ENCODE peak calls at places on chromosomes 16 and 17, in ten cellular contexts. One of them, this sample, is unnamed.

GRCh38 chr17:5024604-5025003 is 10.6 kb downstream of the SLC52A1 start:
- DNase-seq in hepatocyte: no peak
- DNase-seq in AG04450: no peak
- DNase-seq in CD4-positive, alpha-beta T cell: no peak
- DNase-seq in naive thymus-derived CD4-positive, alpha-beta T cell: no peak
- DNase-seq in heart right ventricle: no peak
- DNase-seq in psoas muscle: no peak
- DNase-seq in gastrocnemius medialis: no peak
- DNase-seq in IMR-90: no peak
- DNase-seq in neural progenitor cell: no peak
- DNase-seq in this sample: no peak

GRCh38 chr16:19886061-19886792 is 1.6 kb upstream of the GPRC5B start:
- DNase-seq in heart right ventricle: peak
- DNase-seq in CD4-positive, alpha-beta T cell: peak
- DNase-seq in hepatocyte: peak
- DNase-seq in naive thymus-derived CD4-positive, alpha-beta T cell: peak
- DNase-seq in IMR-90: peak
- DNase-seq in AG04450: peak
- DNase-seq in neural progenitor cell: peak
- DNase-seq in psoas muscle: peak
- DNase-seq in gastrocnemius medialis: peak
- DNase-seq in this sample: no peak

GRCh38 chr17:81340606-81341346 is 45.7 kb upstream of the SLC38A10 start:
- DNase-seq in psoas muscle: no peak
- DNase-seq in AG04450: no peak
- DNase-seq in gastrocnemius medialis: peak
- DNase-seq in neural progenitor cell: no peak
- DNase-seq in hepatocyte: peak
- DNase-seq in heart right ventricle: peak
- DNase-seq in CD4-positive, alpha-beta T cell: no peak
- DNase-seq in IMR-90: no peak
- DNase-seq in naive thymus-derived CD4-positive, alpha-beta T cell: no peak
- DNase-seq in this sample: no peak

GRCh38 chr16:84511821-84512220 is 7.4 kb upstream of the MEAK7 start:
- DNase-seq in psoas muscle: peak
- DNase-seq in AG04450: no peak
- DNase-seq in gastrocnemius medialis: no peak
- DNase-seq in IMR-90: no peak
- DNase-seq in hepatocyte: no peak
- DNase-seq in naive thymus-derived CD4-positive, alpha-beta T cell: no peak
- DNase-seq in heart right ventricle: no peak
- DNase-seq in neural progenitor cell: no peak
- DNase-seq in CD4-positive, alpha-beta T cell: no peak
- DNase-seq in this sample: no peak

GRCh38 chr16:79601978-79602609 is 1.6 kb upstream of the MAF start:
- DNase-seq in gastrocnemius medialis: peak
- DNase-seq in AG04450: peak
- DNase-seq in heart right ventricle: peak
- DNase-seq in neural progenitor cell: peak
- DNase-seq in psoas muscle: peak
- DNase-seq in naive thymus-derived CD4-positive, alpha-beta T cell: peak
- DNase-seq in hepatocyte: peak
- DNase-seq in CD4-positive, alpha-beta T cell: peak
- DNase-seq in IMR-90: peak
- DNase-seq in this sample: no peak

GRCh38 chr17:72976971-72977767 is 115.3 kb downstream of the SLC39A11 start:
- DNase-seq in naive thymus-derived CD4-positive, alpha-beta T cell: no peak
- DNase-seq in neural progenitor cell: no peak
- DNase-seq in CD4-positive, alpha-beta T cell: no peak
- DNase-seq in heart right ventricle: peak
- DNase-seq in IMR-90: peak
- DNase-seq in AG04450: peak
- DNase-seq in gastrocnemius medialis: peak
- DNase-seq in hepatocyte: peak
- DNase-seq in psoas muscle: peak
- DNase-seq in this sample: no peak

GRCh38 chr16:4404247-4404966 is 12.0 kb downstream of the CORO7 start:
- DNase-seq in heart right ventricle: no peak
- DNase-seq in neural progenitor cell: peak
- DNase-seq in AG04450: no peak
- DNase-seq in IMR-90: no peak
- DNase-seq in hepatocyte: peak
- DNase-seq in psoas muscle: peak
- DNase-seq in CD4-positive, alpha-beta T cell: peak
- DNase-seq in naive thymus-derived CD4-positive, alpha-beta T cell: peak
- DNase-seq in gastrocnemius medialis: no peak
- DNase-seq in this sample: no peak

GRCh38 chr16:8959921-8960787 is 3.6 kb downstream of the USP7 start:
- DNase-seq in CD4-positive, alpha-beta T cell: no peak
- DNase-seq in naive thymus-derived CD4-positive, alpha-beta T cell: no peak
- DNase-seq in heart right ventricle: no peak
- DNase-seq in gastrocnemius medialis: no peak
- DNase-seq in neural progenitor cell: peak
- DNase-seq in AG04450: no peak
- DNase-seq in IMR-90: peak
- DNase-seq in psoas muscle: no peak
- DNase-seq in hepatocyte: no peak
- DNase-seq in this sample: no peak

GRCh38 chr16:55393976-55394375 is 70.0 kb downstream of the IRX6 start:
- DNase-seq in AG04450: no peak
- DNase-seq in hepatocyte: no peak
- DNase-seq in naive thymus-derived CD4-positive, alpha-beta T cell: no peak
- DNase-seq in psoas muscle: no peak
- DNase-seq in gastrocnemius medialis: no peak
- DNase-seq in heart right ventricle: no peak
- DNase-seq in IMR-90: no peak
- DNase-seq in CD4-positive, alpha-beta T cell: no peak
- DNase-seq in neural progenitor cell: no peak
- DNase-seq in this sample: no peak

GRCh38 chr17:27457405-27457730 is 1.1 kb downstream of the KSR1 start:
- DNase-seq in AG04450: no peak
- DNase-seq in neural progenitor cell: no peak
- DNase-seq in IMR-90: no peak
- DNase-seq in naive thymus-derived CD4-positive, alpha-beta T cell: no peak
- DNase-seq in gastrocnemius medialis: no peak
- DNase-seq in CD4-positive, alpha-beta T cell: no peak
- DNase-seq in heart right ventricle: no peak
- DNase-seq in hepatocyte: no peak
- DNase-seq in psoas muscle: no peak
- DNase-seq in this sample: no peak

DNA sequence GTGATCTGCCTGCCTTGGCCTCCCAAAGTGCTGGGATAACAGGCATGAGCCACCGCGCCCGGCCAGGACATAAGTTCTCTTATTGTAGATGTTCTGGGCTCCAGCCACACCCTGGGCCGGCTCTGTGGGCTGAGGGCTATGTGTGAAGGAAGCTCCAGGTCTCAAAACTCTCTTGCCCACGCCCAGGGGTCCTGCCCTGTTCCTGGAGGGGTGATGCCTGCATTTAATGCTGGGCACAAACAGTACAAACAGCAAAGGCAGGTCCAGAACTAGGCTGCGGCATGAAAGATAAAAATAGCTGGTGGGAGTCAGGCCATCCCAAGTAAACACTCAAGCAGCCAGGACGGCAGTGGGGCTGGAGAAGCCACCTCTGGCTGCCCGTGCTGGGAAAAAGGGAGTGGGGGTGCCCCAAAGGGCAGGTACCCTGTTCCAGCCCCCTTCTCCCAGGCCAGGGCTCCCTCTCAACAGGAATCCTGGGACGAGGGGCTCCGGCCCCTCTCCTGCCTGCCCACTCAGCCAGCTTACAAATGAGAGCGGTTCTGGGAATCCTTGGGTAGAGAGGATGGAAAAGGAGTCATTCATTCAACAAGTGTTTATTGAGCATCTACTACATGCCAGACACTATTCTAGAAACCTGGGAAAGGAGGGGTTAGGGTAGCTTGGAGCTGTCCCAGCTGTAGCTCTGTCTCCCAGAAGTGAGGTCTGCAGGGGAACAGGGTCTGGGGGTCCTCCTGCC is 4.6 kb downstream of the TRIM47 start:
- DNase-seq in IMR-90: no peak
- DNase-seq in psoas muscle: no peak
- DNase-seq in AG04450: no peak
- DNase-seq in gastrocnemius medialis: no peak
- DNase-seq in neural progenitor cell: no peak
- DNase-seq in heart right ventricle: no peak
- DNase-seq in CD4-positive, alpha-beta T cell: no peak
- DNase-seq in naive thymus-derived CD4-positive, alpha-beta T cell: no peak
- DNase-seq in hepatocyte: no peak
- DNase-seq in this sample: no peak
- H3K27ac ChIP-seq in IMR-90: no peak
- H3K27ac ChIP-seq in psoas muscle: peak
- H3K27ac ChIP-seq in AG04450: no peak
- H3K27ac ChIP-seq in gastrocnemius medialis: peak
- H3K27ac ChIP-seq in neural progenitor cell: no peak
- H3K27ac ChIP-seq in heart right ventricle: peak
- H3K27ac ChIP-seq in CD4-positive, alpha-beta T cell: peak
- H3K27ac ChIP-seq in naive thymus-derived CD4-positive, alpha-beta T cell: no peak
- H3K27ac ChIP-seq in hepatocyte: peak
- H3K27ac ChIP-seq in this sample: peak

DNA sequence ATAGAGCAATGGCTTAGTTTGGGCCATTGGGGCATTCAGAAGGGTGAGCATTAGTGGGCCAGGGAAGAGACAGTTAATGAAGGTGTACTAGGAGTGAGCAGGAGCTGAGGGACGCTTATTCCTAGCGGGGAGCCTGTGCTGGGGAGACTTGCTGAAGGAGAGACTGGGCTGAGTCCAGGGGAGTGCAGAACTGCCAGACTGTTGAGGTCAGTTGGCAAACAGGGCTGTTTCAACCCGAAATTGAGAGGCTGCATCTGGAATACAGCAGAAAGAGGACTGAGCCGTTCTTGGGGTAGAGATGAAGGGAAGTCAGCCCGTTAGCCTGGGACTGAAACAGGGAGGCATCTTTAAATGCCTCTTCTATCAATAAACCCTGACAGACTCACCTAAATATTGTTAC is 33.2 kb downstream of the MAP2K6 start:
- DNase-seq in heart right ventricle: peak
- DNase-seq in psoas muscle: peak
- DNase-seq in CD4-positive, alpha-beta T cell: no peak
- DNase-seq in gastrocnemius medialis: no peak
- DNase-seq in neural progenitor cell: no peak
- DNase-seq in IMR-90: no peak
- DNase-seq in naive thymus-derived CD4-positive, alpha-beta T cell: no peak
- DNase-seq in hepatocyte: no peak
- DNase-seq in AG04450: no peak
- DNase-seq in this sample: no peak
- H3K27ac ChIP-seq in heart right ventricle: no peak
- H3K27ac ChIP-seq in psoas muscle: peak
- H3K27ac ChIP-seq in CD4-positive, alpha-beta T cell: no peak
- H3K27ac ChIP-seq in gastrocnemius medialis: peak
- H3K27ac ChIP-seq in neural progenitor cell: no peak
- H3K27ac ChIP-seq in IMR-90: no peak
- H3K27ac ChIP-seq in naive thymus-derived CD4-positive, alpha-beta T cell: no peak
- H3K27ac ChIP-seq in hepatocyte: no peak
- H3K27ac ChIP-seq in AG04450: no peak
- H3K27ac ChIP-seq in this sample: no peak

GRCh38 chr17:42126836-42127235 is 4.2 kb downstream of the HSPB9 start:
- DNase-seq in AG04450: no peak
- DNase-seq in CD4-positive, alpha-beta T cell: no peak
- DNase-seq in hepatocyte: no peak
- DNase-seq in psoas muscle: no peak
- DNase-seq in naive thymus-derived CD4-positive, alpha-beta T cell: no peak
- DNase-seq in heart right ventricle: no peak
- DNase-seq in neural progenitor cell: no peak
- DNase-seq in IMR-90: no peak
- DNase-seq in gastrocnemius medialis: no peak
- DNase-seq in this sample: no peak
- H3K27ac ChIP-seq in AG04450: no peak
- H3K27ac ChIP-seq in CD4-positive, alpha-beta T cell: no peak
- H3K27ac ChIP-seq in hepatocyte: no peak
- H3K27ac ChIP-seq in psoas muscle: no peak
- H3K27ac ChIP-seq in naive thymus-derived CD4-positive, alpha-beta T cell: no peak
- H3K27ac ChIP-seq in heart right ventricle: no peak
- H3K27ac ChIP-seq in neural progenitor cell: no peak
- H3K27ac ChIP-seq in IMR-90: no peak
- H3K27ac ChIP-seq in gastrocnemius medialis: no peak
- H3K27ac ChIP-seq in this sample: no peak

DNA sequence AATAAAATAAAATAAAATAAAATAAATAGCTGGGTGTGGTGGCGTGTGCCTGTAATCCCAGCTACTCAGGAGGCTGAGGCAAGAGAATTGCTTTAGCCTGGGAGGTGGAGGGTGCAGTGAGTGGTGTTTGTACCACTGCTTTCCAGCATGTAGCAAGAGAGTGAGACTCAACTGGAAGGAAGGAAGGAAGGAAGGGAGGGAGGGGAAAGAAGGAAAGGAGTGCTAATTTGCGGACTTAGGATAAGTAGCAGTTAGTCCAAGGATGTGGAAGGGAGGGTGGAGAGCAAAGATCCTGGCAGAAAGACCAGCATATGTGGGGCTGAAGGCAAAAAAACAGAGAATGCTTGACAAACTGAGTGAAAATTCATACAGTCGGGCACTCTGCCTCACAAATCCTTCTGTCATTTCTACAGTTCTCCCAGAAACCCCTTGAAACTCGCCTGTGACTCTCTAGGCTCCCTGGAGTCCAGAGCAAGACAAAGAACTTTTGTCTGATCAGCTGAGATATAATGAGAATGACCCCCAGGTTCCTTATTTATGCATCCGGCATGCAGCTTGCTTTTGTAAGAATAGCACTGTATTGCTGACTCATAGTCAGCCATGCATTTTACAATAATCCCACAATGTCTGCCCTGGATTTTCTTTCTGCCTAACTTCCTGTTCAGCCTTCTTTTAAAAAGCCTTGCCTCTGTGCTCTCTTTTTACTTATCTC is 31.5 kb downstream of the CDK5RAP3 start:
- DNase-seq in naive thymus-derived CD4-positive, alpha-beta T cell: no peak
- DNase-seq in gastrocnemius medialis: no peak
- DNase-seq in psoas muscle: no peak
- DNase-seq in IMR-90: peak
- DNase-seq in neural progenitor cell: peak
- DNase-seq in heart right ventricle: no peak
- DNase-seq in AG04450: peak
- DNase-seq in CD4-positive, alpha-beta T cell: no peak
- DNase-seq in hepatocyte: peak
- DNase-seq in this sample: no peak
- H3K27ac ChIP-seq in naive thymus-derived CD4-positive, alpha-beta T cell: no peak
- H3K27ac ChIP-seq in gastrocnemius medialis: peak
- H3K27ac ChIP-seq in psoas muscle: peak
- H3K27ac ChIP-seq in IMR-90: peak
- H3K27ac ChIP-seq in neural progenitor cell: peak
- H3K27ac ChIP-seq in heart right ventricle: no peak
- H3K27ac ChIP-seq in AG04450: peak
- H3K27ac ChIP-seq in CD4-positive, alpha-beta T cell: no peak
- H3K27ac ChIP-seq in hepatocyte: peak
- H3K27ac ChIP-seq in this sample: peak

GRCh38 chr17:12040478-12040877 is 19.8 kb downstream of the MAP2K4 start:
- DNase-seq in CD4-positive, alpha-beta T cell: no peak
- DNase-seq in AG04450: no peak
- DNase-seq in hepatocyte: no peak
- DNase-seq in naive thymus-derived CD4-positive, alpha-beta T cell: no peak
- DNase-seq in gastrocnemius medialis: no peak
- DNase-seq in neural progenitor cell: no peak
- DNase-seq in IMR-90: peak
- DNase-seq in psoas muscle: no peak
- DNase-seq in heart right ventricle: no peak
- DNase-seq in this sample: no peak
- H3K27ac ChIP-seq in CD4-positive, alpha-beta T cell: no peak
- H3K27ac ChIP-seq in AG04450: no peak
- H3K27ac ChIP-seq in hepatocyte: no peak
- H3K27ac ChIP-seq in naive thymus-derived CD4-positive, alpha-beta T cell: no peak
- H3K27ac ChIP-seq in gastrocnemius medialis: no peak
- H3K27ac ChIP-seq in neural progenitor cell: no peak
- H3K27ac ChIP-seq in IMR-90: no peak
- H3K27ac ChIP-seq in psoas muscle: no peak
- H3K27ac ChIP-seq in heart right ventricle: no peak
- H3K27ac ChIP-seq in this sample: no peak